ENCODE peak calls at places on chromosomes 7 and 10, in ten cellular contexts. One of them, this sample, is unnamed. For H3K4me1, the result is how much of the 10 kb centered on the place peaks cover.

GRCh38 chr10:104069610-104070009 is 16.1 kb downstream of the COL17A1 start:
- DNase-seq in heart left ventricle: no peak
- DNase-seq in psoas muscle: no peak
- DNase-seq in stomach: no peak
- DNase-seq in Panc1: no peak
- DNase-seq in neuronal stem cell: no peak
- DNase-seq in IMR-90: no peak
- DNase-seq in PC-9: no peak
- DNase-seq in lung: no peak
- DNase-seq in ovary: no peak
- DNase-seq in this sample: no peak

GRCh38 chr7:2760098-2760889 is 72.3 kb downstream of the AMZ1 start:
- DNase-seq in heart left ventricle: peak
- DNase-seq in psoas muscle: peak
- DNase-seq in stomach: peak
- DNase-seq in Panc1: peak
- DNase-seq in neuronal stem cell: peak
- DNase-seq in IMR-90: peak
- DNase-seq in PC-9: peak
- DNase-seq in lung: no peak
- DNase-seq in ovary: peak
- DNase-seq in this sample: peak

GRCh38 chr10:133379152-133379800 is at the start of gene PAOX:
- DNase-seq in heart left ventricle: peak
- DNase-seq in psoas muscle: peak
- DNase-seq in stomach: peak
- DNase-seq in Panc1: no peak
- DNase-seq in neuronal stem cell: peak
- DNase-seq in IMR-90: peak
- DNase-seq in PC-9: no peak
- DNase-seq in lung: peak
- DNase-seq in ovary: peak
- DNase-seq in this sample: peak

GRCh38 chr10:111104811-111105210 is 28.0 kb downstream of the ADRA2A start:
- DNase-seq in heart left ventricle: no peak
- DNase-seq in psoas muscle: no peak
- DNase-seq in stomach: no peak
- DNase-seq in Panc1: no peak
- DNase-seq in neuronal stem cell: no peak
- DNase-seq in IMR-90: no peak
- DNase-seq in PC-9: no peak
- DNase-seq in lung: no peak
- DNase-seq in ovary: no peak
- DNase-seq in this sample: no peak

GRCh38 chr7:128398016-128398840 is 11.6 kb downstream of the IMPDH1 start:
- DNase-seq in heart left ventricle: peak
- DNase-seq in psoas muscle: peak
- DNase-seq in stomach: peak
- DNase-seq in Panc1: peak
- DNase-seq in neuronal stem cell: no peak
- DNase-seq in IMR-90: peak
- DNase-seq in PC-9: no peak
- DNase-seq in lung: peak
- DNase-seq in ovary: peak
- DNase-seq in this sample: no peak

GRCh38 chr10:784759-785538 is 95.5 kb upstream of the DIP2C start:
- DNase-seq in heart left ventricle: no peak
- DNase-seq in psoas muscle: peak
- DNase-seq in stomach: peak
- DNase-seq in Panc1: no peak
- DNase-seq in neuronal stem cell: peak
- DNase-seq in IMR-90: peak
- DNase-seq in PC-9: no peak
- DNase-seq in lung: peak
- DNase-seq in ovary: peak
- DNase-seq in this sample: peak

GRCh38 chr7:55177589-55178261 is 158.9 kb downstream of the EGFR start:
- DNase-seq in heart left ventricle: peak
- DNase-seq in psoas muscle: peak
- DNase-seq in stomach: peak
- DNase-seq in Panc1: no peak
- DNase-seq in neuronal stem cell: no peak
- DNase-seq in IMR-90: no peak
- DNase-seq in PC-9: no peak
- DNase-seq in lung: no peak
- DNase-seq in ovary: no peak
- DNase-seq in this sample: peak

GRCh38 chr10:5643356-5643755 is 23.0 kb downstream of the ASB13 start:
- DNase-seq in heart left ventricle: no peak
- DNase-seq in psoas muscle: no peak
- DNase-seq in stomach: no peak
- DNase-seq in Panc1: no peak
- DNase-seq in neuronal stem cell: no peak
- DNase-seq in IMR-90: no peak
- DNase-seq in PC-9: no peak
- DNase-seq in lung: no peak
- DNase-seq in ovary: no peak
- DNase-seq in this sample: no peak

GRCh38 chr7:20408467-20408826 is 77.7 kb downstream of the ITGB8 start:
- DNase-seq in heart left ventricle: peak
- DNase-seq in psoas muscle: no peak
- DNase-seq in stomach: no peak
- DNase-seq in Panc1: no peak
- DNase-seq in neuronal stem cell: no peak
- DNase-seq in IMR-90: peak
- DNase-seq in PC-9: peak
- DNase-seq in lung: peak
- DNase-seq in ovary: peak
- DNase-seq in this sample: no peak

GRCh38 chr10:10891437-10891836 is 126.2 kb upstream of the CELF2 start:
- DNase-seq in heart left ventricle: no peak
- DNase-seq in psoas muscle: peak
- DNase-seq in stomach: no peak
- DNase-seq in Panc1: no peak
- DNase-seq in neuronal stem cell: no peak
- DNase-seq in IMR-90: peak
- DNase-seq in PC-9: no peak
- DNase-seq in lung: no peak
- DNase-seq in ovary: no peak
- DNase-seq in this sample: peak

GRCh38 chr10:124347956-124348355 is 70.8 kb downstream of the OAT start:
- DNase-seq in heart left ventricle: no peak
- DNase-seq in psoas muscle: no peak
- DNase-seq in stomach: no peak
- DNase-seq in Panc1: no peak
- DNase-seq in neuronal stem cell: no peak
- DNase-seq in IMR-90: no peak
- DNase-seq in PC-9: no peak
- DNase-seq in lung: no peak
- DNase-seq in ovary: no peak
- DNase-seq in this sample: no peak

GRCh38 chr10:74282853-74283205 is 131.8 kb downstream of the ADK start:
- DNase-seq in heart left ventricle: no peak
- DNase-seq in psoas muscle: no peak
- DNase-seq in stomach: no peak
- DNase-seq in Panc1: no peak
- DNase-seq in neuronal stem cell: no peak
- DNase-seq in IMR-90: peak
- DNase-seq in PC-9: no peak
- DNase-seq in lung: no peak
- DNase-seq in ovary: no peak
- DNase-seq in this sample: no peak

GRCh38 chr10:99375444-99375843 is 46.3 kb downstream of the CNNM1 start:
- DNase-seq in heart left ventricle: no peak
- DNase-seq in psoas muscle: no peak
- DNase-seq in stomach: no peak
- DNase-seq in Panc1: no peak
- DNase-seq in neuronal stem cell: no peak
- DNase-seq in IMR-90: no peak
- DNase-seq in PC-9: no peak
- DNase-seq in lung: no peak
- DNase-seq in ovary: no peak
- DNase-seq in this sample: no peak

GRCh38 chr7:15214981-15215380 is 312.4 kb upstream of the DGKB start:
- DNase-seq in heart left ventricle: no peak
- DNase-seq in psoas muscle: no peak
- DNase-seq in stomach: no peak
- DNase-seq in Panc1: no peak
- DNase-seq in neuronal stem cell: no peak
- DNase-seq in IMR-90: no peak
- DNase-seq in PC-9: no peak
- DNase-seq in lung: no peak
- DNase-seq in ovary: no peak
- DNase-seq in this sample: no peak

GRCh38 chr7:15215611-15216010 is 313.1 kb upstream of the DGKB start:
- DNase-seq in heart left ventricle: no peak
- DNase-seq in psoas muscle: no peak
- DNase-seq in stomach: no peak
- DNase-seq in Panc1: no peak
- DNase-seq in neuronal stem cell: no peak
- DNase-seq in IMR-90: no peak
- DNase-seq in PC-9: no peak
- DNase-seq in lung: no peak
- DNase-seq in ovary: no peak
- DNase-seq in this sample: no peak

GRCh38 chr7:15219758-15220157 is 317.2 kb upstream of the DGKB start:
- DNase-seq in heart left ventricle: no peak
- DNase-seq in psoas muscle: no peak
- DNase-seq in stomach: no peak
- DNase-seq in Panc1: no peak
- DNase-seq in neuronal stem cell: no peak
- DNase-seq in IMR-90: no peak
- DNase-seq in PC-9: no peak
- DNase-seq in lung: no peak
- DNase-seq in ovary: no peak
- DNase-seq in this sample: no peak
- H3K4me1 ChIP-seq in heart left ventricle: under half
- H3K4me1 ChIP-seq in psoas muscle: under half
- H3K4me1 ChIP-seq in stomach: under half
- H3K4me1 ChIP-seq in Panc1: under half
- H3K4me1 ChIP-seq in neuronal stem cell: under half
- H3K4me1 ChIP-seq in IMR-90: under half
- H3K4me1 ChIP-seq in PC-9: under half
- H3K4me1 ChIP-seq in lung: under half
- H3K4me1 ChIP-seq in ovary: under half
- H3K4me1 ChIP-seq in this sample: under half

GRCh38 chr7:140924821-140925421 is at the start of gene BRAF:
- DNase-seq in heart left ventricle: peak
- DNase-seq in psoas muscle: peak
- DNase-seq in stomach: peak
- DNase-seq in Panc1: peak
- DNase-seq in neuronal stem cell: peak
- DNase-seq in IMR-90: peak
- DNase-seq in PC-9: peak
- DNase-seq in lung: peak
- DNase-seq in ovary: peak
- DNase-seq in this sample: peak

GRCh38 chr7:140923358-140924006 is 1.2 kb downstream of the BRAF start:
- DNase-seq in heart left ventricle: peak
- DNase-seq in psoas muscle: no peak
- DNase-seq in stomach: no peak
- DNase-seq in Panc1: no peak
- DNase-seq in neuronal stem cell: peak
- DNase-seq in IMR-90: no peak
- DNase-seq in PC-9: no peak
- DNase-seq in lung: no peak
- DNase-seq in ovary: no peak
- DNase-seq in this sample: no peak

GRCh38 chr7:140926021-140926812 is 1.5 kb upstream of the BRAF start:
- DNase-seq in heart left ventricle: no peak
- DNase-seq in psoas muscle: no peak
- DNase-seq in stomach: no peak
- DNase-seq in Panc1: no peak
- DNase-seq in neuronal stem cell: no peak
- DNase-seq in IMR-90: no peak
- DNase-seq in PC-9: no peak
- DNase-seq in lung: no peak
- DNase-seq in ovary: no peak
- DNase-seq in this sample: no peak

GRCh38 chr7:140922741-140923345 is 1.9 kb downstream of the BRAF start:
- DNase-seq in heart left ventricle: no peak
- DNase-seq in psoas muscle: no peak
- DNase-seq in stomach: no peak
- DNase-seq in Panc1: no peak
- DNase-seq in neuronal stem cell: no peak
- DNase-seq in IMR-90: no peak
- DNase-seq in PC-9: no peak
- DNase-seq in lung: no peak
- DNase-seq in ovary: no peak
- DNase-seq in this sample: no peak

GRCh38 chr7:140924019-140924820 is 509 bp downstream of the BRAF start:
- DNase-seq in heart left ventricle: peak
- DNase-seq in psoas muscle: peak
- DNase-seq in stomach: peak
- DNase-seq in Panc1: no peak
- DNase-seq in neuronal stem cell: peak
- DNase-seq in IMR-90: peak
- DNase-seq in PC-9: peak
- DNase-seq in lung: peak
- DNase-seq in ovary: peak
- DNase-seq in this sample: peak
- H3K27ac ChIP-seq in heart left ventricle: peak
- H3K27ac ChIP-seq in psoas muscle: peak
- H3K27ac ChIP-seq in stomach: peak
- H3K27ac ChIP-seq in Panc1: peak
- H3K27ac ChIP-seq in neuronal stem cell: peak
- H3K27ac ChIP-seq in IMR-90: peak
- H3K27ac ChIP-seq in PC-9: peak
- H3K27ac ChIP-seq in lung: peak
- H3K27ac ChIP-seq in ovary: peak
- H3K27ac ChIP-seq in this sample: peak

DNA sequence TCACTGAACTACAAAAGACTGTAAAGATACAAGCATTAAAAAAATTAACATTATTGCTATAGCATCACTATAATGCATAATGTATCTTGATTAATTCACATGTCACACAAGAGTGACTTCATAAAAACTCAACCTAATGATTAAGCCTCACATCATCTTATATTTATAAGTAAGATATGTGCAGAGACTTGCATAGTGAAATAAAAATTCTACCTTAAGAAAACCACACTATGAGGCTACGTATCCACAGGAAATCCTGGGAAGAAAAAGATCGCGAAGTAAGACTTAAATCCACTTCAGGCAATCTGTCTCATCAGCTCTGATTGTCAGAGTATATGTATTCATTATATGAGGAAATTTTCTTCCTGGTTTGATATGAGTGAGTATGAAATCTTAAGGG is 160.0 kb downstream of the SLC25A13 start:
- DNase-seq in heart left ventricle: no peak
- DNase-seq in psoas muscle: no peak
- DNase-seq in stomach: no peak
- DNase-seq in Panc1: no peak
- DNase-seq in neuronal stem cell: no peak
- DNase-seq in IMR-90: no peak
- DNase-seq in PC-9: no peak
- DNase-seq in lung: no peak
- DNase-seq in ovary: no peak
- DNase-seq in this sample: no peak
- H3K4me1 ChIP-seq in heart left ventricle: under half
- H3K4me1 ChIP-seq in psoas muscle: under half
- H3K4me1 ChIP-seq in stomach: under half
- H3K4me1 ChIP-seq in Panc1: under half
- H3K4me1 ChIP-seq in neuronal stem cell: under half
- H3K4me1 ChIP-seq in IMR-90: under half
- H3K4me1 ChIP-seq in PC-9: under half
- H3K4me1 ChIP-seq in lung: under half
- H3K4me1 ChIP-seq in ovary: under half
- H3K4me1 ChIP-seq in this sample: under half

GRCh38 chr10:31698169-31698890 is 230.3 kb downstream of the ARHGAP12 start:
- DNase-seq in heart left ventricle: peak
- DNase-seq in psoas muscle: peak
- DNase-seq in stomach: no peak
- DNase-seq in Panc1: no peak
- DNase-seq in neuronal stem cell: no peak
- DNase-seq in IMR-90: peak
- DNase-seq in PC-9: no peak
- DNase-seq in lung: peak
- DNase-seq in ovary: peak
- DNase-seq in this sample: peak
- H3K27ac ChIP-seq in heart left ventricle: peak
- H3K27ac ChIP-seq in psoas muscle: peak
- H3K27ac ChIP-seq in stomach: peak
- H3K27ac ChIP-seq in Panc1: no peak
- H3K27ac ChIP-seq in neuronal stem cell: no peak
- H3K27ac ChIP-seq in IMR-90: peak
- H3K27ac ChIP-seq in PC-9: no peak
- H3K27ac ChIP-seq in lung: peak
- H3K27ac ChIP-seq in ovary: peak
- H3K27ac ChIP-seq in this sample: peak

This sample was measured in gastrocnemius medialis.